ENCODE peak calls at places on chromosomes 7 and 10, in nine cellular contexts. One of them, this sample, is unnamed.

GRCh38 chr10:126738001-126738400 is 67.5 kb upstream of the C10orf90 start:
- DNase-seq in activated CD4-positive, alpha-beta T cell treated with anti-CD3 and anti-CD28 coated beads for 4 hours: no peak
- DNase-seq in T-helper 1 cell: no peak
- DNase-seq in astrocyte: no peak
- DNase-seq in upper lobe of right lung: no peak
- DNase-seq in neural crest cell: no peak
- DNase-seq in stimulated activated CD8-positive, alpha-beta memory T cell treated with anti-CD3 and anti-CD28 coated beads, Interleukin-4, amount 100 ng/mL, for 48 hours: no peak
- DNase-seq in H7: no peak
- DNase-seq in ACHN: no peak
- DNase-seq in this sample: no peak

GRCh38 chr7:73515184-73515583 is 6.9 kb downstream of the BAZ1B start:
- DNase-seq in astrocyte: no peak
- DNase-seq in stimulated activated CD8-positive, alpha-beta memory T cell treated with anti-CD3 and anti-CD28 coated beads, Interleukin-4, amount 100 ng/mL, for 48 hours: no peak
- DNase-seq in T-helper 1 cell: no peak
- DNase-seq in upper lobe of right lung: no peak
- DNase-seq in neural crest cell: no peak
- DNase-seq in H7: peak
- DNase-seq in activated CD4-positive, alpha-beta T cell treated with anti-CD3 and anti-CD28 coated beads for 4 hours: no peak
- DNase-seq in ACHN: no peak
- DNase-seq in this sample: no peak

GRCh38 chr7:47730135-47730534 is 148.2 kb upstream of the TNS3 start:
- DNase-seq in activated CD4-positive, alpha-beta T cell treated with anti-CD3 and anti-CD28 coated beads for 4 hours: no peak
- DNase-seq in H7: no peak
- DNase-seq in astrocyte: peak
- DNase-seq in upper lobe of right lung: no peak
- DNase-seq in stimulated activated CD8-positive, alpha-beta memory T cell treated with anti-CD3 and anti-CD28 coated beads, Interleukin-4, amount 100 ng/mL, for 48 hours: no peak
- DNase-seq in ACHN: no peak
- DNase-seq in neural crest cell: no peak
- DNase-seq in T-helper 1 cell: no peak
- DNase-seq in this sample: no peak

GRCh38 chr7:155845226-155845625 is 33.0 kb upstream of the SHH start:
- DNase-seq in activated CD4-positive, alpha-beta T cell treated with anti-CD3 and anti-CD28 coated beads for 4 hours: no peak
- DNase-seq in T-helper 1 cell: no peak
- DNase-seq in neural crest cell: no peak
- DNase-seq in H7: no peak
- DNase-seq in astrocyte: no peak
- DNase-seq in ACHN: no peak
- DNase-seq in stimulated activated CD8-positive, alpha-beta memory T cell treated with anti-CD3 and anti-CD28 coated beads, Interleukin-4, amount 100 ng/mL, for 48 hours: no peak
- DNase-seq in upper lobe of right lung: no peak
- DNase-seq in this sample: no peak

GRCh38 chr7:140347218-140347617 is 51.1 kb downstream of the SLC37A3 start:
- DNase-seq in astrocyte: no peak
- DNase-seq in upper lobe of right lung: no peak
- DNase-seq in neural crest cell: no peak
- DNase-seq in H7: no peak
- DNase-seq in stimulated activated CD8-positive, alpha-beta memory T cell treated with anti-CD3 and anti-CD28 coated beads, Interleukin-4, amount 100 ng/mL, for 48 hours: no peak
- DNase-seq in ACHN: no peak
- DNase-seq in T-helper 1 cell: no peak
- DNase-seq in activated CD4-positive, alpha-beta T cell treated with anti-CD3 and anti-CD28 coated beads for 4 hours: no peak
- DNase-seq in this sample: no peak

GRCh38 chr10:16754765-16755164 is 62.5 kb downstream of the RSU1 start:
- DNase-seq in T-helper 1 cell: no peak
- DNase-seq in H7: no peak
- DNase-seq in ACHN: no peak
- DNase-seq in neural crest cell: no peak
- DNase-seq in stimulated activated CD8-positive, alpha-beta memory T cell treated with anti-CD3 and anti-CD28 coated beads, Interleukin-4, amount 100 ng/mL, for 48 hours: no peak
- DNase-seq in activated CD4-positive, alpha-beta T cell treated with anti-CD3 and anti-CD28 coated beads for 4 hours: no peak
- DNase-seq in upper lobe of right lung: peak
- DNase-seq in astrocyte: no peak
- DNase-seq in this sample: no peak

GRCh38 chr10:119525116-119525515 is 17.4 kb downstream of the RGS10 start:
- DNase-seq in T-helper 1 cell: no peak
- DNase-seq in ACHN: no peak
- DNase-seq in neural crest cell: no peak
- DNase-seq in activated CD4-positive, alpha-beta T cell treated with anti-CD3 and anti-CD28 coated beads for 4 hours: no peak
- DNase-seq in upper lobe of right lung: no peak
- DNase-seq in stimulated activated CD8-positive, alpha-beta memory T cell treated with anti-CD3 and anti-CD28 coated beads, Interleukin-4, amount 100 ng/mL, for 48 hours: no peak
- DNase-seq in H7: no peak
- DNase-seq in astrocyte: no peak
- DNase-seq in this sample: no peak

GRCh38 chr7:91299952-91300775 is 35.9 kb downstream of the FZD1 start:
- DNase-seq in T-helper 1 cell: no peak
- DNase-seq in stimulated activated CD8-positive, alpha-beta memory T cell treated with anti-CD3 and anti-CD28 coated beads, Interleukin-4, amount 100 ng/mL, for 48 hours: no peak
- DNase-seq in activated CD4-positive, alpha-beta T cell treated with anti-CD3 and anti-CD28 coated beads for 4 hours: no peak
- DNase-seq in astrocyte: no peak
- DNase-seq in neural crest cell: no peak
- DNase-seq in upper lobe of right lung: no peak
- DNase-seq in H7: no peak
- DNase-seq in ACHN: no peak
- DNase-seq in this sample: no peak

GRCh38 chr7:131008840-131009651 is 275.0 kb upstream of the KLF14 start:
- DNase-seq in neural crest cell: no peak
- DNase-seq in stimulated activated CD8-positive, alpha-beta memory T cell treated with anti-CD3 and anti-CD28 coated beads, Interleukin-4, amount 100 ng/mL, for 48 hours: peak
- DNase-seq in H7: no peak
- DNase-seq in activated CD4-positive, alpha-beta T cell treated with anti-CD3 and anti-CD28 coated beads for 4 hours: no peak
- DNase-seq in upper lobe of right lung: no peak
- DNase-seq in T-helper 1 cell: no peak
- DNase-seq in astrocyte: peak
- DNase-seq in ACHN: no peak
- DNase-seq in this sample: no peak

GRCh38 chr10:131000737-131001136 is 310.8 kb downstream of the TCERG1L start:
- DNase-seq in T-helper 1 cell: no peak
- DNase-seq in astrocyte: no peak
- DNase-seq in H7: no peak
- DNase-seq in activated CD4-positive, alpha-beta T cell treated with anti-CD3 and anti-CD28 coated beads for 4 hours: no peak
- DNase-seq in stimulated activated CD8-positive, alpha-beta memory T cell treated with anti-CD3 and anti-CD28 coated beads, Interleukin-4, amount 100 ng/mL, for 48 hours: no peak
- DNase-seq in ACHN: no peak
- DNase-seq in upper lobe of right lung: no peak
- DNase-seq in neural crest cell: no peak
- DNase-seq in this sample: no peak

GRCh38 chr7:66921918-66922486 is 977 bp downstream of the TMEM248 start:
- DNase-seq in ACHN: peak
- DNase-seq in H7: peak
- DNase-seq in astrocyte: no peak
- DNase-seq in neural crest cell: no peak
- DNase-seq in T-helper 1 cell: no peak
- DNase-seq in stimulated activated CD8-positive, alpha-beta memory T cell treated with anti-CD3 and anti-CD28 coated beads, Interleukin-4, amount 100 ng/mL, for 48 hours: peak
- DNase-seq in activated CD4-positive, alpha-beta T cell treated with anti-CD3 and anti-CD28 coated beads for 4 hours: peak
- DNase-seq in upper lobe of right lung: no peak
- DNase-seq in this sample: no peak

GRCh38 chr7:30927040-30927439 is 15.4 kb downstream of the AQP1 start:
- DNase-seq in stimulated activated CD8-positive, alpha-beta memory T cell treated with anti-CD3 and anti-CD28 coated beads, Interleukin-4, amount 100 ng/mL, for 48 hours: no peak
- DNase-seq in upper lobe of right lung: peak
- DNase-seq in T-helper 1 cell: no peak
- DNase-seq in neural crest cell: no peak
- DNase-seq in H7: peak
- DNase-seq in ACHN: no peak
- DNase-seq in activated CD4-positive, alpha-beta T cell treated with anti-CD3 and anti-CD28 coated beads for 4 hours: no peak
- DNase-seq in astrocyte: no peak
- DNase-seq in this sample: no peak

GRCh38 chr7:30225863-30226361 is 58.5 kb upstream of the ZNRF2 start:
- DNase-seq in H7: no peak
- DNase-seq in upper lobe of right lung: peak
- DNase-seq in neural crest cell: no peak
- DNase-seq in astrocyte: peak
- DNase-seq in activated CD4-positive, alpha-beta T cell treated with anti-CD3 and anti-CD28 coated beads for 4 hours: no peak
- DNase-seq in stimulated activated CD8-positive, alpha-beta memory T cell treated with anti-CD3 and anti-CD28 coated beads, Interleukin-4, amount 100 ng/mL, for 48 hours: no peak
- DNase-seq in ACHN: peak
- DNase-seq in T-helper 1 cell: no peak
- DNase-seq in this sample: no peak

GRCh38 chr10:27153855-27154198 is 357 bp downstream of the YME1L1 start:
- DNase-seq in H7: peak
- DNase-seq in T-helper 1 cell: no peak
- DNase-seq in neural crest cell: no peak
- DNase-seq in astrocyte: peak
- DNase-seq in stimulated activated CD8-positive, alpha-beta memory T cell treated with anti-CD3 and anti-CD28 coated beads, Interleukin-4, amount 100 ng/mL, for 48 hours: peak
- DNase-seq in activated CD4-positive, alpha-beta T cell treated with anti-CD3 and anti-CD28 coated beads for 4 hours: no peak
- DNase-seq in ACHN: peak
- DNase-seq in upper lobe of right lung: no peak
- DNase-seq in this sample: no peak

GRCh38 chr7:114082934-114083647 is 164.3 kb upstream of the PPP1R3A start:
- DNase-seq in astrocyte: no peak
- DNase-seq in stimulated activated CD8-positive, alpha-beta memory T cell treated with anti-CD3 and anti-CD28 coated beads, Interleukin-4, amount 100 ng/mL, for 48 hours: no peak
- DNase-seq in neural crest cell: peak
- DNase-seq in upper lobe of right lung: peak
- DNase-seq in ACHN: no peak
- DNase-seq in activated CD4-positive, alpha-beta T cell treated with anti-CD3 and anti-CD28 coated beads for 4 hours: no peak
- DNase-seq in T-helper 1 cell: no peak
- DNase-seq in H7: peak
- DNase-seq in this sample: no peak

GRCh38 chr7:132996581-132997242 is 85.2 kb downstream of the CHCHD3 start:
- DNase-seq in ACHN: no peak
- DNase-seq in neural crest cell: no peak
- DNase-seq in H7: no peak
- DNase-seq in T-helper 1 cell: no peak
- DNase-seq in stimulated activated CD8-positive, alpha-beta memory T cell treated with anti-CD3 and anti-CD28 coated beads, Interleukin-4, amount 100 ng/mL, for 48 hours: no peak
- DNase-seq in astrocyte: peak
- DNase-seq in activated CD4-positive, alpha-beta T cell treated with anti-CD3 and anti-CD28 coated beads for 4 hours: no peak
- DNase-seq in upper lobe of right lung: no peak
- DNase-seq in this sample: no peak

GRCh38 chr10:48608279-48608681 is 3.4 kb upstream of the ARHGAP22 start:
- DNase-seq in T-helper 1 cell: no peak
- DNase-seq in neural crest cell: no peak
- DNase-seq in H7: peak
- DNase-seq in astrocyte: no peak
- DNase-seq in ACHN: peak
- DNase-seq in stimulated activated CD8-positive, alpha-beta memory T cell treated with anti-CD3 and anti-CD28 coated beads, Interleukin-4, amount 100 ng/mL, for 48 hours: peak
- DNase-seq in upper lobe of right lung: no peak
- DNase-seq in activated CD4-positive, alpha-beta T cell treated with anti-CD3 and anti-CD28 coated beads for 4 hours: peak
- DNase-seq in this sample: no peak

GRCh38 chr7:84277628-84278224 is 83.1 kb upstream of the SEMA3A start:
- DNase-seq in stimulated activated CD8-positive, alpha-beta memory T cell treated with anti-CD3 and anti-CD28 coated beads, Interleukin-4, amount 100 ng/mL, for 48 hours: no peak
- DNase-seq in H7: no peak
- DNase-seq in T-helper 1 cell: no peak
- DNase-seq in upper lobe of right lung: no peak
- DNase-seq in ACHN: no peak
- DNase-seq in activated CD4-positive, alpha-beta T cell treated with anti-CD3 and anti-CD28 coated beads for 4 hours: no peak
- DNase-seq in neural crest cell: no peak
- DNase-seq in astrocyte: peak
- DNase-seq in this sample: no peak

GRCh38 chr10:74382643-74383042 is 231.6 kb downstream of the ADK start:
- DNase-seq in T-helper 1 cell: no peak
- DNase-seq in neural crest cell: no peak
- DNase-seq in H7: no peak
- DNase-seq in upper lobe of right lung: no peak
- DNase-seq in activated CD4-positive, alpha-beta T cell treated with anti-CD3 and anti-CD28 coated beads for 4 hours: no peak
- DNase-seq in stimulated activated CD8-positive, alpha-beta memory T cell treated with anti-CD3 and anti-CD28 coated beads, Interleukin-4, amount 100 ng/mL, for 48 hours: no peak
- DNase-seq in ACHN: no peak
- DNase-seq in astrocyte: no peak
- DNase-seq in this sample: no peak

This sample was measured in T-helper 22 cell.